ENCODE peak calls at places on chromosomes 3 and 15, in six cellular contexts. X is GM12878, Z is GM23248, I is neural progenitor cell, B is hepatocyte, H is PC-9. U is an unnamed sample.
A peak's percentile ranks its signal among the peaks of the same experiment; 100 is the strongest.

GRCh38 chr15:66702770-66703539 is 919 bp downstream of the SMAD6 start:
- DNase-seq in I (peak; percentile 69), Z (peak; percentile 65), X (no peak), B (peak; percentile 56), H (no peak), U (no peak)

GRCh38 chr3:129539201-129539600 is 3.8 kb upstream of the H1-8 start:
- DNase-seq in X (no peak), H (no peak), B (no peak), I (no peak), Z (no peak), U (no peak)

GRCh38 chr3:181730934-181731333 is 19.2 kb downstream of the SOX2 start:
- DNase-seq in B (no peak), H (peak; percentile 3), I (no peak), X (no peak), Z (no peak), U (no peak)

GRCh38 chr15:80585544-80586018 is 109.5 kb upstream of the ABHD17C start:
- DNase-seq in B (no peak), H (peak; percentile 87), X (no peak), I (no peak), Z (no peak), U (peak; percentile 76)

GRCh38 chr15:52280326-52281084 is 15.1 kb downstream of the MYO5C start:
- DNase-seq in B (no peak), H (no peak), I (no peak), Z (no peak), X (no peak), U (no peak)

GRCh38 chr3:22319446-22319845 is 568.4 kb upstream of the ZNF385D start:
- DNase-seq in X (no peak), B (no peak), H (no peak), Z (peak; percentile 16), I (no peak), U (peak; percentile 37)

GRCh38 chr15:61459785-61460707 is 230.9 kb upstream of the RORA start:
- DNase-seq in B (peak; percentile 59), H (no peak), Z (peak; percentile 26), I (no peak), X (no peak), U (peak; percentile 19)

GRCh38 chr3:59326246-59327024 is 276.6 kb upstream of the CFAP20DC start:
- DNase-seq in B (no peak), H (no peak), X (no peak), Z (peak; percentile 44), I (peak; percentile 13), U (no peak)

GRCh38 chr3:127718244-127718915 is 45.6 kb downstream of the ABTB1 start:
- DNase-seq in B (no peak), Z (no peak), X (no peak), I (no peak), H (no peak), U (no peak)

GRCh38 chr3:127707777-127708438 is 35.2 kb downstream of the ABTB1 start:
- DNase-seq in H (no peak), B (no peak), Z (no peak), X (no peak), I (no peak), U (no peak)

GRCh38 chr3:133644768-133645167 is 17.0 kb downstream of the TOPBP1 start:
- DNase-seq in Z (peak; percentile 88), H (peak; percentile 93), I (no peak), X (no peak), B (peak; percentile 13), U (peak; percentile 85)

GRCh38 chr3:133535971-133536634 is 37.4 kb upstream of the CDV3 start:
- DNase-seq in Z (peak; percentile 96), X (no peak), H (peak; percentile 79), B (peak; percentile 68), I (no peak), U (peak; percentile 85)

GRCh38 chr3:15097889-15098288 is 1.1 kb downstream of the RBSN start:
- DNase-seq in I (no peak), Z (peak; percentile 49), X (peak; percentile 51), H (no peak), B (no peak), U (peak; percentile 40)

GRCh38 chr3:156792536-156792935 is 33.6 kb upstream of the LEKR1 start:
- DNase-seq in B (no peak), X (no peak), Z (no peak), H (no peak), I (no peak), U (no peak)

GRCh38 chr15:95669146-95669922 is 661.2 kb upstream of the NR2F2 start:
- DNase-seq in X (peak; percentile 35), Z (peak; percentile 18), H (no peak), I (peak; percentile 25), B (no peak), U (no peak)

GRCh38 chr3:52707585-52707984 is 1.7 kb downstream of the SPCS1 start:
- DNase-seq in Z (no peak), B (no peak), H (no peak), I (no peak), X (peak; percentile 55), U (no peak)

GRCh38 chr3:52704611-52705437 is 767 bp downstream of the GLT8D1 start:
- DNase-seq in B (peak; percentile 46), X (no peak), I (peak; percentile 24), H (peak; percentile 42), Z (peak; percentile 73), U (peak; percentile 30)

GRCh38 chr3:52705438-52705687 is 228 bp downstream of the GLT8D1 start:
- DNase-seq in H (no peak), I (no peak), X (no peak), B (no peak), Z (no peak), U (no peak)

GRCh38 chr3:52703356-52703755 is 2.2 kb downstream of the GLT8D1 start:
- DNase-seq in Z (no peak), H (no peak), I (no peak), B (no peak), X (no peak), U (no peak)

DNA sequence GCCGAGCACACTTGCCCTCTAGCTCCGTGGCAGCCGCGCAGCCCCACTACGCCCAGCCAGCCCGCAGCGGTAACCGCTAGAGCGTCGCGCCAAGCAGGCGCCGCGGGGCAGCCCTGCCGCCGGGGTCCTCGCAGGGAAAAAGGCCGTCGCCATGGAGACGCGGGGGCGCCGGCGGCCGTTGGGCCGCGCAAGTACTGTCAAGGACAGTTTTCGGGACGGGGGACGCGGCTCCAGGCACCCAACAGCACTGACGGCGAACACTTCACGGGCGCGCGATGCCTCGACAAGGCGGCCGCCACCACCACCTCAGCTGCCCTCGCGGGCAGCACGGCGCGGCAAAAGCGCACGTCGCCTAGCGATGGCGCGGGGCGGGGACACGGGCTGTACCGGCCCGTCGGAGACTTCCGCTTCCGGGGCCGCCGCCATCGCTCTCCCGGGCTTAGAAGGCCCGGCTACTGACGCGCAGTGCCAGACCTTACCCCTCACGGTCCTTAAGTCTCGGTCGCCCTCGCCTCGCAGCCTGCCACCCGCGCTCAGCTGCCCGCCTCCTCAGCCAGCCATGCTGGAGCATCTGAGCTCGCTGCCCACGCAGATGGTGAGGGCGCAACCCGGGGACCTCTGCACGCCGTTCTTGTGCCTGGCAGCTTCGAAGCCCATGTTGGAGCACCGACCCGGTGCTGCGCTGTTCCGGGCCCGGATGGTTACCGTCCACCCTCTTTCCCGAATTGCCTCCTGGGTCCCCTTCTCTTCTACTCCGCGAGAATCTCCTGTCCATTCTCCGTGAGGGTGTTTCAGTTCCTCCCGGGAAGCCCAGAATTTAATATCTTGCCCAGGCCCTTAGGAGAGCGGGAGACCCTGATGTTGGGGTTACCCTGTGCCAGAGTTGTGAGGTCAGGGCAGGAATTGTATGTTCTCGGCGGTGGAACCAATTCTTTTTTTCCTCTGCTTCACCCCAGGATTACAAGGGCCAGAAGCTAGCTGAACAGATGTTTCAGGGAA is at the start of the genes GLT8D1 and SPCS1:
- DNase-seq in X (no peak), B (peak; percentile 93), Z (peak; percentile 96), H (peak; percentile 69), I (peak; percentile 95), U (peak; percentile 86)
- TF ChIP-seq EZH2 in X (no peak), B (no peak), Z (no peak), H (no peak), I (no peak), U (no peak)

GRCh38 chr15:89690276-89691218 is at the start of the genes PEX11A and WDR93:
- DNase-seq in X (peak; percentile 27), H (peak; percentile 75), B (peak; percentile 91), Z (peak; percentile 79), I (peak; percentile 87), U (peak; percentile 82)
- TF ChIP-seq EZH2 in X (no peak), H (no peak), B (no peak), Z (no peak), I (no peak), U (no peak)

DNA sequence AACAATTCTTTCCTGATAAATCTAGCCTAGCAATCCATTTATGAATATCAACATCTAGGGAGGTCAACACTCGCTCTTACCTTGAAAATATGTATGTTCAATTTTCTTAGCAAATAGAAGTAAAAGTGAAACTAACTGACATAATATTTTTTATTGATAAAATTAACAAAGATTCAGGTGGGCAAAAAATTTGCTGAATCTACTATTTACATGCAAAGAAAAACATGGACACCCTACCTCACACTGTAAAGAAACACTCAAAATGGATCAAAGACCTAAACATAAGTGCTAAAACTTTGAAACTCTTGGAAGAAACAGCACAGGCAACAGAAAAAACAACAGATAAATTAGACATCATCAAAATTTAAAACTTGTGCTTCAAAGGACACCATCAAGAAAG is 151.6 kb upstream of the MYRIP start:
- DNase-seq in Z (no peak), I (no peak), H (no peak), B (no peak), X (no peak), U (no peak)
- TF ChIP-seq EZH2 in Z (no peak), I (no peak), H (no peak), B (no peak), X (no peak), U (no peak)

GRCh38 chr15:93087825-93088199 is 1.2 kb downstream of the RGMA start:
- DNase-seq in Z (peak; percentile 61), X (peak; percentile 15), I (peak; percentile 85), H (no peak), B (peak; percentile 73), U (peak; percentile 62)

GRCh38 chr15:93091465-93091864 is 2.5 kb upstream of the RGMA start:
- DNase-seq in I (no peak), X (no peak), B (no peak), Z (no peak), H (no peak), U (no peak)

GRCh38 chr15:93089855-93090305 is 869 bp upstream of the RGMA start:
- DNase-seq in I (peak; percentile 53), X (no peak), Z (no peak), H (no peak), B (no peak), U (no peak)

GRCh38 chr15:93088200-93088980 is 621 bp downstream of the RGMA start:
- DNase-seq in B (peak; percentile 55), Z (peak; percentile 35), I (peak; percentile 84), X (no peak), H (no peak), U (no peak)

DNA sequence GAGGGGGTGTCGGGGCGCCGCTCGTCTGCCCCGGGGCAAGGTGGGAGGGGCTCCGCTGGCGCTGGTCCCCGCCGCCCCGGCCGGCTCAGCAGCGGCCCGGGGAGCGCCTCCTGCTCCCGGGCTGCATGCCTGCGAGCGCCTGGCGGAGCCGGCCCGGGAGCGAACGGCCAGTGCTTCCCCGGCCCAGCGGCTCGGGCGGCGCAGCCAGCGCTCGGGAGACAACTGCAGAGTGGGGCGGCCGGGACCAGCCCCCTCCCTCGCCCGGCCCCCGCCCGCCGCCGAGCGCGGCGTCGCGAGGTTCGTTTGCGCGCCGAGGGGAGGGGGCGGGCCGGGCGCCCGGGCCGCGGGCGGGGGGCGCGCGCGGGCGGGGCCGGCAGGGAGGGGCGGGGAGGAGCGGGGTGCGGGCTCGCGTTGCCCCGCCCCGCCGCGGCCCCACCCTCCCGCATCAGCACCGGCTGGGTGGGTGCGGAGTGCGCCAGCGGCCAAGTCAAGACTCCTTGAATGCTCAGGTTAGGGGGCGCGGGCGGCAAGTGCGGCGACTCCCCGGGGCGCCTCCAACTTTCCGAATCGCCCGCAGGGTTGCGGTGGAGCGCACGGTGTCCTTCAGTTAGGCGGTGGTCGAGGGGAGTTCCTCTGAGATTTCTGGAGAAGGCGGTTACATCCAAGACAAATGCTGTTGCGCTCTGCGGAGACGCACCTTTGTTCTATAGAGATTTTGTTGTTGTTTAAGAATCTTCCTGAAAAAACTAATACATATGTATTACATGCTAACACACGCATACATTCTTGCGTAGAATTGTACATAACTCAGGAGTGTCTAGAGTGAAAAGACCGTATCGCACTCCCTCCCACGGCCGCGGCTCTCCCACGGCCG is at the start of gene RGMA:
- DNase-seq in B (peak; percentile 54), I (peak; percentile 88), X (no peak), H (no peak), Z (peak; percentile 23), U (no peak)
- TF ChIP-seq EZH2 in B (no peak), I (no peak), X (no peak), H (no peak), Z (peak; percentile 14), U (no peak)

U was measured in PC-3.